ENCODE peak calls at places on chromosome 21, in five cellular contexts. X, K, J, U and L are unnamed samples.

GRCh38 chr21:37374026-37374425 is 7.5 kb downstream of the DYRK1A start:
- DNase-seq in X (peak), K (no peak), J (no peak), U (no peak), L (no peak)

GRCh38 chr21:27213328-27213727 is 246.4 kb upstream of the ADAMTS5 start:
- DNase-seq in X (peak), K (no peak), J (no peak), U (no peak), L (no peak)

GRCh38 chr21:21003701-21004100 is 5.5 kb downstream of the NCAM2 start:
- DNase-seq in X (peak), K (no peak), J (no peak), U (peak), L (no peak)

GRCh38 chr21:37220433-37220980 is 46.6 kb downstream of the VPS26C start:
- DNase-seq in X (peak), K (no peak), J (no peak), U (no peak), L (no peak)

GRCh38 chr21:41640756-41641509 is 125.9 kb downstream of the RIPK4 start:
- DNase-seq in X (peak), K (no peak), J (no peak), U (no peak), L (no peak)

GRCh38 chr21:42527489-42528158 is 14.0 kb downstream of the SLC37A1 start:
- DNase-seq in X (no peak), K (no peak), J (no peak), U (no peak), L (no peak)

GRCh38 chr21:31222142-31222541 is 121.9 kb downstream of the TIAM1 start:
- DNase-seq in X (peak), K (no peak), J (no peak), U (no peak), L (no peak)

GRCh38 chr21:42315296-42315891 is at the start of gene TFF3:
- DNase-seq in X (no peak), K (peak), J (no peak), U (peak), L (peak)

GRCh38 chr21:41956926-41957729 is 3.3 kb upstream of the C2CD2 start:
- DNase-seq in X (peak), K (no peak), J (no peak), U (no peak), L (no peak)

GRCh38 chr21:32137266-32137665 is 141.6 kb downstream of the MIS18A start:
- DNase-seq in X (no peak), K (no peak), J (no peak), U (no peak), L (no peak)

GRCh38 chr21:15408089-15408488 is 321.7 kb upstream of the USP25 start:
- DNase-seq in X (no peak), K (no peak), J (no peak), U (no peak), L (no peak)

GRCh38 chr21:16455978-16456377 is 726.2 kb downstream of the USP25 start:
- DNase-seq in X (no peak), K (no peak), J (no peak), U (no peak), L (no peak)

GRCh38 chr21:46191686-46192575 is 7.7 kb upstream of the SPATC1L start:
- DNase-seq in X (no peak), K (peak), J (no peak), U (no peak), L (no peak)

GRCh38 chr21:27561116-27561515 is 594.2 kb upstream of the ADAMTS5 start:
- DNase-seq in X (no peak), K (no peak), J (no peak), U (no peak), L (no peak)

GRCh38 chr21:41993744-41994143 is 16.4 kb downstream of the ZBTB21 start:
- DNase-seq in X (peak), K (no peak), J (no peak), U (no peak), L (no peak)

GRCh38 chr21:42092805-42093590 is 21.9 kb downstream of the UMODL1 start:
- DNase-seq in X (no peak), K (no peak), J (no peak), U (no peak), L (no peak)

GRCh38 chr21:40176732-40177131 is 309.5 kb downstream of the PCP4 start:
- DNase-seq in X (no peak), K (no peak), J (no peak), U (no peak), L (no peak)

GRCh38 chr21:45535341-45536081 is 6.7 kb downstream of the SLC19A1 start:
- DNase-seq in X (no peak), K (peak), J (no peak), U (no peak), L (no peak)

GRCh38 chr21:46000182-46000730 is 18.7 kb downstream of the COL6A1 start:
- DNase-seq in X (no peak), K (no peak), J (no peak), U (no peak), L (no peak)

GRCh38 chr21:26534517-26534916 is 38.6 kb downstream of the CYYR1 start:
- DNase-seq in X (no peak), K (no peak), J (no peak), U (no peak), L (no peak)

GRCh38 chr21:35521293-35521692 is 472.2 kb upstream of the RUNX1 start:
- DNase-seq in X (no peak), K (no peak), J (no peak), U (no peak), L (no peak)
- TF ChIP-seq CTCF in X (no peak), K (no peak), J (no peak), U (no peak), L (no peak)

GRCh38 chr21:44485254-44485793 is 30.0 kb downstream of the LRRC3 start:
- DNase-seq in X (peak), K (no peak), J (peak), U (peak), L (no peak)
- TF ChIP-seq CTCF in X (peak), K (no peak), J (no peak), U (peak), L (peak)

GRCh38 chr21:23578027-23578426 is 2029.3 kb downstream of the MRPL39 start:
- DNase-seq in X (no peak), K (no peak), J (no peak), U (no peak), L (no peak)
- TF ChIP-seq CTCF in X (no peak), K (no peak), J (peak), U (no peak), L (no peak)

DNA sequence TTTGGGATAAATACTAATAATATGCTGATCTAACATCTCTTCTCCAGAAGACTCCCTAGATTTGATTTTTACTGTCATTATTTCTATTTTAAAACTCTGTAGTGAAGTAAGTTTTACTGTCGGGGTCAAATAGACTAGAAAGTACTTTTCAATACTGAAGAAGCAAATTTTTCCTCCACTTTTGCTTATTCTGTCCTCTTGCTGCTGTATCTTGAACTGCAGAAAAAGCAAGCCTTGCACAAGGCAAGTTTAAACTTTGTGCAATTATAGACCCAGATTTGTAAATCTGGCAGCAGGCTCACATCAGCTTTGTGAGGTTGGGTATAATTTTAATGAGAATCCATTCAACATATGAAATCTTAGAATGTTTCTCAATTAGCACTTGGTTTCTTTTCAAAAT is 151.1 kb upstream of the ETS2 start:
- DNase-seq in X (no peak), K (no peak), J (no peak), U (no peak), L (no peak)
- TF ChIP-seq CTCF in X (no peak), K (no peak), J (no peak), U (no peak), L (no peak)